ENCODE peak calls at places on chromosomes 2 and 18, in five cellular contexts. J is IMR-90, P is H9, R is mesendoderm, L is neuronal stem cell. W is an unnamed sample.

GRCh38 chr18:34117319-34117718 is 107.4 kb downstream of the NOL4 start:
- DNase-seq in J (no peak), P (no peak), R (no peak), L (no peak), W (no peak)

GRCh38 chr2:120734930-120735611 is 597 bp upstream of the GLI2 start:
- DNase-seq in J (peak; percentile 32), P (peak; percentile 35), R (no peak), L (no peak), W (no peak)

GRCh38 chr18:76398899-76399612 is 96.0 kb downstream of the ZNF516 start:
- DNase-seq in J (peak; percentile 77), P (peak; percentile 79), R (peak; percentile 61), L (peak; percentile 74), W (peak; percentile 82)

GRCh38 chr18:52766002-52766540 is 426.1 kb downstream of the DCC start:
- DNase-seq in J (no peak), P (no peak), R (no peak), L (no peak), W (no peak)

GRCh38 chr2:241035142-241035817 is 36.9 kb downstream of the SNED1 start:
- DNase-seq in J (no peak), P (peak; percentile 63), R (peak; percentile 19), L (no peak), W (no peak)

GRCh38 chr2:222292113-222292737 is 6.6 kb downstream of the PAX3 start:
- DNase-seq in J (no peak), P (no peak), R (no peak), L (no peak), W (no peak)

GRCh38 chr2:100017633-100018032 is 124.8 kb downstream of the AFF3 start:
- DNase-seq in J (peak; percentile 74), P (no peak), R (no peak), L (no peak), W (no peak)

GRCh38 chr18:42025491-42025890 is 70.5 kb downstream of the PIK3C3 start:
- DNase-seq in J (no peak), P (no peak), R (no peak), L (no peak), W (no peak)

GRCh38 chr2:179440642-179441251 is 176.1 kb upstream of the SESTD1 start:
- DNase-seq in J (peak; percentile 26), P (no peak), R (peak; percentile 55), L (no peak), W (peak; percentile 4)

GRCh38 chr2:231671617-231672350 is 36.5 kb upstream of the PTMA start:
- DNase-seq in J (no peak), P (no peak), R (no peak), L (no peak), W (peak; percentile 60)

GRCh38 chr2:102256281-102256680 is 55.1 kb upstream of the IL1RL1 start:
- DNase-seq in J (no peak), P (no peak), R (no peak), L (no peak), W (no peak)

GRCh38 chr2:213288913-213289700 is 4.8 kb downstream of the SPAG16 start:
- DNase-seq in J (peak; percentile 8), P (no peak), R (no peak), L (no peak), W (peak; percentile 72)

GRCh38 chr2:84302513-84303412 is 156.3 kb downstream of the SUCLG1 start:
- DNase-seq in J (peak; percentile 43), P (peak; percentile 62), R (peak; percentile 84), L (peak; percentile 65), W (peak; percentile 73)

GRCh38 chr2:55163895-55164509 is 68.1 kb downstream of the CLHC1 start:
- DNase-seq in J (no peak), P (no peak), R (no peak), L (no peak), W (no peak)

GRCh38 chr2:71154798-71155197 is 24.4 kb downstream of the MPHOSPH10 start:
- DNase-seq in J (no peak), P (peak; percentile 77), R (peak; percentile 82), L (no peak), W (peak; percentile 48)

GRCh38 chr2:159249955-159250723 is 36.4 kb downstream of the WDSUB1 start:
- DNase-seq in J (peak; percentile 72), P (no peak), R (no peak), L (no peak), W (peak; percentile 85)

GRCh38 chr2:70248145-70248809 is at the start of gene TIA1:
- DNase-seq in J (peak; percentile 97), P (peak; percentile 98), R (peak; percentile 99), L (peak; percentile 99), W (peak; percentile 100)

GRCh38 chr2:214529021-214529420 is 118.2 kb downstream of the VWC2L start:
- DNase-seq in J (no peak), P (no peak), R (no peak), L (no peak), W (no peak)

GRCh38 chr18:74507120-74507881 is 11.1 kb downstream of the CNDP2 start:
- DNase-seq in J (no peak), P (peak; percentile 19), R (no peak), L (no peak), W (no peak)

GRCh38 chr2:236215196-236215595 is 47.0 kb upstream of the GBX2 start:
- DNase-seq in J (no peak), P (peak; percentile 20), R (no peak), L (no peak), W (no peak)

GRCh38 chr2:160492401-160493226 is 993 bp downstream of the RBMS1 start:
- DNase-seq in J (peak; percentile 67), P (peak; percentile 90), R (peak; percentile 95), L (peak; percentile 87), W (peak; percentile 82)

GRCh38 chr18:78521136-78521535 is 458.5 kb upstream of the SALL3 start:
- DNase-seq in J (no peak), P (no peak), R (no peak), L (no peak), W (no peak)

GRCh38 chr18:49590608-49591007 is 28.8 kb downstream of the LIPG start:
- DNase-seq in J (no peak), P (no peak), R (no peak), L (no peak), W (no peak)

GRCh38 chr2:174153757-174154680 is 94.3 kb downstream of the OLA1 start:
- DNase-seq in J (peak; percentile 85), P (no peak), R (no peak), L (no peak), W (no peak)

DNA sequence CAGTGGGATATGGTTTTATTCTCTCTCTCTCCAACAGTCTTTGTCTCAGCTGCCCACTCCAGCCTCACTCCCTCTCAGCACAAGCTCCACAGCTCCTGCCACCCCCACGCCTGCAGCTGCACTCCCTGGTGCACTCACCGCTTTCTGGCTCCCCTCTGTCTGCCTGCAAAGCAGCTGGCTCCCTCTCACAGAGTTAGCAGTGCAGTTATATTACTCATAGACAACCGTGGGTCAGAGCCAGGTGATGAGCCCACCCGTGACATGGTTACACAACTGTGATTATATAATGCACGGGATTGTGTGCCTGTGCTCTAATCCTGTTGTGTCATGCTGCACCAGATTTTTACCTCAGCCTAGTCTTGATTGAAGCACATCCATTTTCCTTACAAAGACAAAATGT is 276.9 kb upstream of the CHAC2 start:
- DNase-seq in J (peak; percentile 85), P (no peak), R (no peak), L (no peak), W (no peak)
- H2BK120ac ChIP-seq in J (peak overlapping the region; percentile 62), P (no peak overlapping the region), R (no peak overlapping the region), L (no peak overlapping the region), W (no peak overlapping the region)

GRCh38 chr2:168086805-168087204 is 160.6 kb downstream of the STK39 start:
- DNase-seq in J (no peak), P (no peak), R (no peak), L (no peak), W (no peak)
- H3K9ac ChIP-seq in J (no peak overlapping the region), P (no peak overlapping the region), R (no peak overlapping the region), L (no peak overlapping the region), W (no peak overlapping the region)

GRCh38 chr18:9831723-9832199 is 54.0 kb upstream of the TXNDC2 start:
- DNase-seq in J (no peak), P (no peak), R (no peak), L (no peak), W (no peak)
- H2BK5ac ChIP-seq in J (no peak overlapping the region), P (no peak overlapping the region), R (no peak overlapping the region), L (peak overlapping the region; percentile 47), W (no peak overlapping the region)

GRCh38 chr2:225042800-225043167 is 516 bp upstream of the DOCK10 start:
- DNase-seq in J (no peak), P (no peak), R (no peak), L (no peak), W (no peak)
- H2BK120ac ChIP-seq in J (peak overlapping the region; percentile 73), P (no peak overlapping the region), R (no peak overlapping the region), L (no peak overlapping the region), W (no peak overlapping the region)

DNA sequence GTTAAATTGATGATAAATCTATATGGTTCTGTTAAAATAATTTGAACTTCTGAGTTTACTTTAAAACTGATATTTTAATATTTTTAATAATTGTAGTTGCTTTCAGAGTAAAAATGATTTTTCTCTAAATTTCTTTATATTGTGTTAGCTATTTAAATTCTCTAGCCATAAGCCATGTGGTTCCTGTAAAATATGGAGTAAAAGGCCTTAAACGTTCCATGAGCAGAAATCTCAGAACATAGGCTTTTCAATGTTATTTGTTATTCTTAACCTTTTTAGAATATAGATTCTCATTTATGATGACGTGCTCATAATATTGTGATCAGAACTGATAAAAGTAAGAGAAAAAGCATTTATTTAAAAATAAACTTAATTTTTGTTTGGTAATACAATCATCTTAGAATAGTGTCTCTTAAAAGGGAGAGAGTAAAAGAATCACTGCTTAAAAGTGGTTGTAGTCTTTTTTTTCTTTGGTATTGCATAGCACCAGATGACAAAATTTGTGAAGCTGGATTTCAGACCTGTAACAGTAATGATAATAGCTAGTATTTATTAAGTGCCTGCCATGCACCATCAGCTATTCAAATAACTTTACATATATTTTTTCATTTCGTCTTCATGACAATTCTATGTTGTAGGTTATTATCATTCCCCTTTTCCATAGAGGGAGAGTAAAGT is 2.7 kb downstream of the BMPR2 start:
- DNase-seq in J (no peak), P (no peak), R (no peak), L (no peak), W (no peak)
- H3K9ac ChIP-seq in J (peak overlapping the region; percentile 66), P (no peak overlapping the region), R (peak overlapping the region; percentile 48), L (no peak overlapping the region), W (no peak overlapping the region)

DNA sequence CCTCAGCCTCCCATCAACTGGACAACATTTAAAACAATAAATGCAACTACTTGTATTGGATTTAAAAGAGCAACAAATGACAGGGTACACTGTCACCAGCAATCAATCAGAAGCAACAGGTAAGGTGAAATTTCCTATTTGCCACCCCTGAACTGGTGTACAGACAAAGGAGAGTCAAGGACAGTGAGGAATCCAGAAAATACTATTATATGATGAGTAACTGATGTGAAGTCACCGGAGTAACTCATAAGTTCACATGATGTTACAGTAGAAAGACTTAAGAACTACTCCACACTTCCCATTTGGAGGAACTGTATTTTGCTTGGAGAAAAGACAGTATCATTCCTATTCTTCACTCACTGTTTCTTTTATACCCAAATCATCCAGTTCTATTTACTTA is 4.1 kb upstream of the STAT1 start:
- DNase-seq in J (peak; percentile 35), P (no peak), R (no peak), L (no peak), W (no peak)
- H2BK5ac ChIP-seq in J (no peak overlapping the region), P (no peak overlapping the region), R (no peak overlapping the region), L (no peak overlapping the region), W (no peak overlapping the region)

W was measured in trophoblast cell.